ENCODE peak calls at places on chromosomes 2 and 18, in five cellular contexts. Q, Y, I, D and O are unnamed samples.

GRCh38 chr2:162072976-162073775 is 839 bp downstream of the DPP4 start:
- DNase-seq in Q (peak), Y (no peak), I (peak), D (no peak), O (peak)

GRCh38 chr2:169860149-169860548 is 32.9 kb downstream of the UBR3 start:
- DNase-seq in Q (no peak), Y (no peak), I (no peak), D (no peak), O (no peak)

GRCh38 chr2:186919272-186919671 is 70.3 kb upstream of the ZSWIM2 start:
- DNase-seq in Q (peak), Y (peak), I (no peak), D (no peak), O (peak)

GRCh38 chr2:35973132-35973736 is 382.3 kb upstream of the CRIM1 start:
- DNase-seq in Q (peak), Y (peak), I (peak), D (peak), O (peak)

GRCh38 chr2:41994177-41994576 is 53.6 kb upstream of the PKDCC start:
- DNase-seq in Q (peak), Y (no peak), I (no peak), D (no peak), O (peak)

GRCh38 chr2:85584354-85584856 is at the start of gene VAMP5:
- DNase-seq in Q (no peak), Y (no peak), I (peak), D (no peak), O (peak)

GRCh38 chr2:174595904-174596397 is 1.7 kb downstream of the WIPF1 start:
- DNase-seq in Q (no peak), Y (no peak), I (no peak), D (no peak), O (peak)

GRCh38 chr2:25341753-25342371 is at the start of gene DNMT3A:
- DNase-seq in Q (peak), Y (peak), I (peak), D (no peak), O (peak)

GRCh38 chr2:231198291-231199173 is at the start of gene ARMC9:
- DNase-seq in Q (peak), Y (peak), I (peak), D (peak), O (peak)

GRCh38 chr2:25664531-25665307 is 8.7 kb downstream of the DTNB start:
- DNase-seq in Q (peak), Y (peak), I (peak), D (peak), O (peak)

GRCh38 chr2:184654945-184655344 is 56.6 kb downstream of the ZNF804A start:
- DNase-seq in Q (peak), Y (no peak), I (no peak), D (no peak), O (peak)

GRCh38 chr2:225100269-225100668 is 58.0 kb upstream of the DOCK10 start:
- DNase-seq in Q (peak), Y (peak), I (no peak), D (no peak), O (peak)

GRCh38 chr2:235225261-235225660 is 268.6 kb upstream of the AGAP1 start:
- DNase-seq in Q (no peak), Y (no peak), I (no peak), D (no peak), O (no peak)

GRCh38 chr18:59013744-59014143 is 125.9 kb upstream of the SEC11C start:
- DNase-seq in Q (no peak), Y (no peak), I (no peak), D (no peak), O (no peak)

GRCh38 chr2:129738799-129739198 is 240.7 kb upstream of the RAB6C start:
- DNase-seq in Q (no peak), Y (no peak), I (no peak), D (no peak), O (no peak)

GRCh38 chr2:170950221-170950737 is 21.2 kb downstream of the GORASP2 start:
- DNase-seq in Q (no peak), Y (no peak), I (no peak), D (no peak), O (no peak)

GRCh38 chr2:215728504-215729065 is 284.8 kb downstream of the MREG start:
- DNase-seq in Q (peak), Y (peak), I (no peak), D (no peak), O (peak)

GRCh38 chr18:51399491-51400122 is 202.1 kb upstream of the MEX3C start:
- DNase-seq in Q (no peak), Y (no peak), I (no peak), D (no peak), O (no peak)

GRCh38 chr2:207725815-207726578 is 14.6 kb downstream of the CCNYL1 start:
- DNase-seq in Q (no peak), Y (peak), I (peak), D (no peak), O (no peak)

GRCh38 chr2:233208382-233209116 is 42.9 kb upstream of the ATG16L1 start:
- DNase-seq in Q (no peak), Y (peak), I (no peak), D (no peak), O (peak)

GRCh38 chr18:77016936-77017335 is 115.6 kb downstream of the MBP start:
- DNase-seq in Q (no peak), Y (no peak), I (no peak), D (no peak), O (no peak)

GRCh38 chr18:9619056-9619455 is 4.7 kb upstream of the PPP4R1 start:
- DNase-seq in Q (no peak), Y (no peak), I (no peak), D (no peak), O (no peak)

GRCh38 chr18:77548790-77549420 is 299.3 kb downstream of the GALR1 start:
- DNase-seq in Q (no peak), Y (no peak), I (no peak), D (no peak), O (no peak)

GRCh38 chr2:27901219-27901618 is 10.7 kb downstream of the BABAM2 start:
- DNase-seq in Q (peak), Y (no peak), I (no peak), D (no peak), O (peak)

GRCh38 chr2:219453691-219454131 is 19.1 kb downstream of the SPEG start:
- DNase-seq in Q (peak), Y (peak), I (peak), D (no peak), O (peak)

GRCh38 chr18:75201936-75202335 is 7.0 kb downstream of the PTGR3 start:
- DNase-seq in Q (no peak), Y (no peak), I (no peak), D (no peak), O (no peak)

GRCh38 chr2:8886197-8886508 is 48.7 kb upstream of the KIDINS220 start:
- DNase-seq in Q (no peak), Y (no peak), I (no peak), D (no peak), O (no peak)
- H3K9ac ChIP-seq in Q (no peak), Y (no peak), I (no peak), D (no peak), O (no peak)

DNA sequence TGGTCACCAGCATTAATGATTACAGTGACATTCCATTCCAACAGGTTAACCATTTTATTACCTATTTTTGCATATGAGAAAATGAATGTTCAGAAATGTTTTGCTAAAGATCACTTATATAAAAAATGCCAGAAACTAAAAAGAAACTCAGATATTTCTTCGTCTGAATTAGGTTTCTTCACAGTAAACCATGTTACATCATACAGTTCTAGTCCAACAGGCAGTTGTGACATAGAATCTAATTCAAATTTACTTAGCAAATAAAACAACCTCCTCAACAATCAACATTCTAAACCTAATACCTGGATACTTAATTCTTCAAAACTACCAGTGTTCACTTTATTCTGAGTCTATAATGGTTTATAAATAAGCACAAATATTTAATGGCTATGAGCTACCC is 416.3 kb upstream of the LRRTM4 start:
- DNase-seq in Q (no peak), Y (no peak), I (no peak), D (no peak), O (no peak)
- H3K9ac ChIP-seq in Q (no peak), Y (no peak), I (no peak), D (no peak), O (no peak)

GRCh38 chr2:217031445-217031844 is 171.6 kb upstream of the TNP1 start:
- DNase-seq in Q (no peak), Y (no peak), I (no peak), D (no peak), O (no peak)
- H3K9ac ChIP-seq in Q (no peak), Y (no peak), I (no peak), D (no peak), O (no peak)

DNA sequence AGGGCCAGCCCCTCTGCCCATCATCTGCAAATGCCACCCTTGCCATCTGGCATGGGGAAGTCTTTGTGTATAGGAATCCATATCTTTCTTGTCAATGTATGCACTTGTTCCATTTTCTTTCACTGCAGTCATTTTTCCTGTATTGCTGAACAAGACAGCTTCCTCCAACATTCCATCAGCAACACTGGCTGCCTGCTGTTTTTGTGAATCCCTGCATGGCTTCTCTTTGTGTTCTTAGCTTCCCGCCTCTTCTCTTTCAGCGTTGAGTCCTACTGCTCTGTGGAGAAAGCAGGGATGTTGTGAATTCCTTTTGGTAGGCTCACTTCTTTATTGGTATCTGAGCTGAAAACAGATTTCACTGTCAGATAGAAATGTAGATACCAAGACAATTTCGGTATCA is 150.0 kb downstream of the LPIN1 start:
- DNase-seq in Q (no peak), Y (no peak), I (no peak), D (peak), O (no peak)
- H3K9ac ChIP-seq in Q (no peak), Y (no peak), I (no peak), D (no peak), O (no peak)

GRCh38 chr2:5401258-5401657 is 290.9 kb upstream of the SOX11 start:
- DNase-seq in Q (no peak), Y (no peak), I (no peak), D (no peak), O (no peak)
- H3K9ac ChIP-seq in Q (no peak), Y (no peak), I (no peak), D (no peak), O (no peak)

GRCh38 chr2:120293123-120293990 is 40.7 kb downstream of the RALB start:
- DNase-seq in Q (no peak), Y (no peak), I (no peak), D (no peak), O (no peak)
- H3K9ac ChIP-seq in Q (no peak), Y (no peak), I (no peak), D (no peak), O (no peak)

GRCh38 chr2:84077504-84077903 is 381.6 kb downstream of the SUCLG1 start:
- DNase-seq in Q (no peak), Y (peak), I (peak), D (peak), O (peak)
- H3K9ac ChIP-seq in Q (no peak), Y (no peak), I (no peak), D (no peak), O (no peak)